ENCODE peak calls at places on chromosomes 13 and 19, in seven cellular contexts. F is SK-N-SH, X is H1, I is K562, Y is HCT116, K is NT2/D1, E is GM12878. Z is an unnamed sample.

GRCh38 chr13:113897161-113897560 is 33.3 kb upstream of the GAS6 start:
- DNase-seq in K (no peak), F (no peak), X (no peak), Y (no peak), E (no peak), I (no peak), Z (peak; percentile 3)

GRCh38 chr13:38941353-38941945 is 49.2 kb downstream of the STOML3 start:
- DNase-seq in K (no peak), I (no peak), F (no peak), E (no peak), X (no peak), Y (no peak), Z (no peak)

GRCh38 chr13:30908416-30908980 is 2.4 kb downstream of the MEDAG start:
- DNase-seq in I (no peak), K (no peak), F (peak; percentile 65), E (no peak), Y (no peak), X (no peak), Z (no peak)

GRCh38 chr13:105894711-105895110 is 640.8 kb downstream of the EFNB2 start:
- DNase-seq in K (no peak), Y (no peak), X (no peak), F (no peak), I (no peak), E (no peak), Z (no peak)

GRCh38 chr13:71770710-71771109 is 96.3 kb downstream of the DACH1 start:
- DNase-seq in E (no peak), K (no peak), X (no peak), I (no peak), F (no peak), Y (no peak), Z (no peak)

GRCh38 chr13:23928985-23929384 is 31.7 kb upstream of the C1QTNF9B start:
- DNase-seq in F (peak; percentile 9), Y (no peak), X (no peak), I (no peak), E (no peak), K (no peak), Z (no peak)

GRCh38 chr19:4267101-4267900 is 11.8 kb upstream of the SHD start:
- DNase-seq in E (no peak), F (peak; percentile 89), K (peak; percentile 82), I (peak; percentile 88), Y (peak; percentile 75), X (peak; percentile 90), Z (peak; percentile 72)

GRCh38 chr13:20525144-20525600 is 485 bp downstream of the CRYL1 start:
- DNase-seq in Y (no peak), I (peak; percentile 30), X (peak; percentile 77), F (no peak), K (no peak), E (no peak), Z (peak; percentile 15)

GRCh38 chr13:112110479-112110878 is 43.5 kb downstream of the SOX1 start:
- DNase-seq in X (no peak), F (no peak), K (no peak), E (no peak), I (no peak), Y (no peak), Z (no peak)

GRCh38 chr19:45668342-45668871 is 386 bp downstream of the GIPR start:
- DNase-seq in K (no peak), F (no peak), E (no peak), Y (no peak), X (no peak), I (no peak), Z (no peak)

GRCh38 chr19:45676851-45677263 is 8.8 kb downstream of the GIPR start:
- DNase-seq in X (peak; percentile 85), F (no peak), I (no peak), Y (no peak), K (no peak), E (no peak), Z (no peak)

GRCh38 chr19:45667620-45668341 is at the start of gene GIPR:
- DNase-seq in Y (peak; percentile 72), K (no peak), I (peak; percentile 91), X (peak; percentile 89), F (peak; percentile 74), E (no peak), Z (peak; percentile 44)

DNA sequence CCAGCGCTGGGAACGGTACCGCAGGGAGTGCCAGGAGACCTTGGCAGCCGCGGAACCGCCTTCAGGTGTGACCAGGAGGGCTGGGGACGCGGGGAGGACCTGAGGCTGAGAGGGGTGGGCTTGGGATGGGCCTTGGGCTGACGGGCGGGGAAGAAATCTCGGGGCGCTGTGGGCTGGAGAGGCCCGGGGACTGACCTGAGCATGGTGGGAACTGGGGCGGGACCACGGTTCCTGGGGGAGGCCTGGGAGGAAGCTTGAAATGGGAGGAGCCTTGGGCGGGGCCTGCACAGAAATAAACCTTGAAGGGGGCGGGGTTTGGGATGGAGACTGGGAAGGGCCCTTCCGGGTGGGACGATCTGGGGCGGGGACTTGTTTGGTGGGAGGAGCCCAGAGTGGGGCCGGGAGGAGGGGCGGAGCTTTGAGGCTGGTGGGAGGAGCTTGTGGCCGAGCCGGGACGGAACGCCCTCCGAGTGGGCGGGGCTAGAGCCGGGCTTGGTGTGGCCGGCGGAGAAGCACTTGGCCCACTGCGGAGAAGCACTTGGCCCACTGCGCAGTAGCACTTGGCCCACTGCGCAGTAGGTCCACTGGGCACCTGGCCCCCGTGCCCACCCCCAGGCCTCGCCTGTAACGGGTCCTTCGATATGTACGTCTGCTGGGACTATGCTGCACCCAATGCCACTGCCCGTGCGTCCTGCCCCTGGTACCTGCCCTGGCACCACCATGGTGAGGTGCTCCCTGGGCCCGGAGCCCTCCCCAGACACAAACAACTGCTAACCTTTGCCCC is 2.8 kb downstream of the GIPR start:
- DNase-seq in Y (peak; percentile 93), I (peak; percentile 98), E (peak; percentile 62), X (peak; percentile 100), F (peak; percentile 99), K (peak; percentile 85), Z (peak; percentile 55)
- TF ChIP-seq YY1 in Y (no peak), I (no peak), E (no peak), X (no peak), F (no peak), K (no peak), Z (no peak)

DNA sequence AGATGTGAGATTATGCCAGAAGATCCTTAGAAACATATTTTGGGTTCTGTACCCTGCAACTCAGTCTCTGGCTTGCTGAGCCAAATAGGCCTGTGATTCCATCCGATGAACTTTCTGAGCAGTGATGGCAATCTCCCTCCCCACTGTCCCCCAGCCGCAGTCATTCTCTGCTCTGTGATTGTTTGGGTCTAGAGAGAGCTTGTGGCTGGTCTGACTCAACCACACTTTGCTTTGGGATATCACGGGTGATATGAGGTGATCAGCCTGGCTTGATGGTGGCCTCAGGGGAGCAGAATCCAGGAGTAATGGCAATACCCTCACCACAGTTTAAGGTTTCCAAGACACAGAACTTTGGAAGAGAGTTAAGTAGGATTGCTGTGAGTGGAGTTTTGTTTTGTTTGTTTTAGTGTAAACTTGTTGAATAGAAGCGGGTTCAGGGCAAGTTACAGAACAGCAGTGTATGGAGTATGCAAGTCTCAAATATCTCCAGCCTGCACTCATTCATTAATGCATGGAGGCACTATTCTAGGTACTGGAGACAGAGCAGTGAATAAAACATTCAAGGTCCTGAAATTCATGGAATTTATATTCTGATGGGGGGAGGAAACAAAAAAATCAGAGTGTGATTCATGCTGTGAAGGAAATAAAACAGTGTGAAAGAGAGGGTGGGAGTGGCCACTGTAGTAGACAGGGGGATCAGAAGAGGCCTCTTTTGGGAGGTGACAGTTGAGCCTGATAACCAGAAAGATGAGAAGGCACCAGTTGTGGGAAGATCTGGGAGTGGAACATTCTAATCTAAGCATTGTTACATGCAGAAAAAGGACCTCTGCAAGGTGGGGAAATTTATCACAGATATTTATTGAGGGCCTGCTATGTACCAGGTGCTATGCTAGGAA is 5.4 kb downstream of the SAMD4B start:
- DNase-seq in K (no peak), Y (no peak), I (peak; percentile 60), X (no peak), E (no peak), F (no peak), Z (no peak)
- TF ChIP-seq YY1 in K (no peak), Y (no peak), I (no peak), X (no peak), E (no peak), F (no peak), Z (no peak)

GRCh38 chr13:40565282-40566148 is 100.9 kb downstream of the FOXO1 start:
- DNase-seq in K (no peak), E (no peak), F (no peak), I (no peak), X (no peak), Y (no peak), Z (no peak)

GRCh38 chr13:40563350-40564125 is 102.9 kb downstream of the FOXO1 start:
- DNase-seq in X (no peak), K (no peak), I (no peak), E (no peak), Y (no peak), F (peak; percentile 17), Z (peak; percentile 97)

GRCh38 chr13:40566811-40567210 is 99.6 kb downstream of the FOXO1 start:
- DNase-seq in I (no peak), F (no peak), E (no peak), Y (no peak), X (no peak), K (no peak), Z (no peak)

GRCh38 chr13:40562975-40563349 is 103.5 kb downstream of the FOXO1 start:
- DNase-seq in I (no peak), F (no peak), Y (no peak), X (no peak), E (no peak), K (no peak), Z (no peak)

GRCh38 chr13:40564342-40564997 is 102.0 kb downstream of the FOXO1 start:
- DNase-seq in K (no peak), X (no peak), F (no peak), Y (no peak), E (peak; percentile 24), I (no peak), Z (peak; percentile 96)
- TF ChIP-seq YY1 in K (no peak), X (no peak), F (no peak), Y (no peak), E (no peak), I (no peak), Z (no peak)

GRCh38 chr19:38663156-38663651 is 15.8 kb downstream of the ACTN4 start:
- DNase-seq in Y (no peak), X (no peak), K (no peak), E (no peak), F (no peak), I (no peak), Z (no peak)

GRCh38 chr19:38662508-38663155 is 15.2 kb downstream of the ACTN4 start:
- DNase-seq in I (no peak), F (no peak), X (no peak), E (no peak), Y (no peak), K (no peak), Z (no peak)

GRCh38 chr19:38661166-38661565 is 13.7 kb downstream of the ACTN4 start:
- DNase-seq in K (no peak), Y (no peak), X (no peak), E (no peak), F (no peak), I (no peak), Z (no peak)

GRCh38 chr19:38660724-38661123 is 13.3 kb downstream of the ACTN4 start:
- DNase-seq in X (no peak), I (no peak), F (no peak), E (no peak), Y (no peak), K (no peak), Z (no peak)

DNA sequence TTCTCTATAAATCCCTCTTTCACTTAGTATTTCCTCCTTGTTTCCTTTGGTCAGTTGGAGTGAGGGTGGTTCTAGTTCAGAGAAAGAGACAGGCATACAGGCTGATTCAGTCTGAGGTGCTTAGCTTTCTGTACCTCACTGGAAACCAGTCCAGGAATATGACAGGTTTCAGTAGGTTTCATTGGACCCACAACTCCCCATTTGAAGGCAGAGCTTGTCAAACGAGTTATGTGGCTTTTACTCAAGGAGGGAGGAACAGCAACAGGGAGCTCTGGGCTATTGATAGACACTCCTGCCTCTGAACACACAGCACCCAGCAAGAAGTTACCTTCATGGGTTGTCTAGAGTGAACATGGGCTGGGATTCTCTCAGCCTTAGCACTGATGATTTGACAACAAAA is 14.5 kb downstream of the ACTN4 start:
- DNase-seq in E (no peak), I (no peak), X (no peak), F (no peak), K (no peak), Y (no peak), Z (no peak)
- TF ChIP-seq YY1 in E (no peak), I (no peak), X (no peak), F (no peak), K (no peak), Y (no peak), Z (no peak)

Z was measured in HepG2.